ENCODE peak calls at places on chromosomes 12 and 14, in seven cellular contexts. K, Y, L, G, O, D and J are unnamed samples.

GRCh38 chr12:51639361-51639760 is 48.3 kb downstream of the SCN8A start:
- DNase-seq in K (no peak), Y (no peak), L (no peak), G (no peak), O (no peak), D (no peak), J (no peak)

GRCh38 chr12:108616941-108617858 is 16.5 kb downstream of the SELPLG start:
- DNase-seq in K (peak; percentile 33), Y (no peak), L (no peak), G (no peak), O (no peak), D (no peak), J (no peak)

GRCh38 chr14:24632761-24633160 is 1.2 kb downstream of the GZMB start:
- DNase-seq in K (no peak), Y (no peak), L (no peak), G (no peak), O (no peak), D (no peak), J (no peak)

GRCh38 chr12:33223956-33224355 is 215.7 kb downstream of the SYT10 start:
- DNase-seq in K (no peak), Y (no peak), L (no peak), G (no peak), O (no peak), D (no peak), J (no peak)

GRCh38 chr14:51240804-51241380 is 845 bp downstream of the TMX1 start:
- DNase-seq in K (no peak), Y (no peak), L (no peak), G (no peak), O (no peak), D (no peak), J (no peak)

GRCh38 chr12:13727707-13728147 is 253.7 kb downstream of the GRIN2B start:
- DNase-seq in K (no peak), Y (no peak), L (no peak), G (no peak), O (no peak), D (no peak), J (no peak)

GRCh38 chr14:68506645-68507405 is 286.0 kb downstream of the ZFP36L1 start:
- DNase-seq in K (no peak), Y (no peak), L (peak; percentile 12), G (no peak), O (peak; percentile 57), D (no peak), J (no peak)

GRCh38 chr12:43676183-43676813 is 82.3 kb downstream of the PUS7L start:
- DNase-seq in K (no peak), Y (peak; percentile 46), L (no peak), G (peak; percentile 15), O (no peak), D (no peak), J (no peak)

GRCh38 chr14:105924951-105925591 is 398.7 kb downstream of the TMEM121 start:
- DNase-seq in K (no peak), Y (no peak), L (no peak), G (no peak), O (no peak), D (no peak), J (no peak)

GRCh38 chr12:109239179-109239578 is 69.9 kb downstream of the FOXN4 start:
- DNase-seq in K (no peak), Y (no peak), L (no peak), G (no peak), O (no peak), D (no peak), J (no peak)

GRCh38 chr12:128228581-128228980 is 38.4 kb upstream of the TMEM132C start:
- DNase-seq in K (no peak), Y (no peak), L (no peak), G (no peak), O (no peak), D (no peak), J (no peak)

GRCh38 chr14:86799244-86799647 is 1193.7 kb downstream of the GALC start:
- DNase-seq in K (no peak), Y (no peak), L (peak; percentile 18), G (peak; percentile 27), O (no peak), D (no peak), J (no peak)

GRCh38 chr14:103879570-103880333 is 32.4 kb upstream of the PPP1R13B start:
- DNase-seq in K (peak; percentile 84), Y (no peak), L (peak; percentile 35), G (peak; percentile 87), O (peak; percentile 91), D (peak; percentile 66), J (no peak)

GRCh38 chr12:46831335-46832083 is 5.7 kb upstream of the SLC38A4 start:
- DNase-seq in K (peak; percentile 21), Y (no peak), L (no peak), G (peak; percentile 31), O (peak; percentile 34), D (no peak), J (peak; percentile 56)

GRCh38 chr12:58314610-58315009 is 373.2 kb downstream of the ATP23 start:
- DNase-seq in K (no peak), Y (no peak), L (no peak), G (no peak), O (no peak), D (no peak), J (no peak)

GRCh38 chr12:5376591-5377207 is 55.2 kb upstream of the NTF3 start:
- DNase-seq in K (peak; percentile 33), Y (no peak), L (no peak), G (no peak), O (peak; percentile 57), D (no peak), J (no peak)

GRCh38 chr14:51401272-51401671 is 161.2 kb downstream of the TMX1 start:
- DNase-seq in K (no peak), Y (no peak), L (no peak), G (no peak), O (no peak), D (no peak), J (no peak)

GRCh38 chr12:50353404-50353803 is 43.0 kb downstream of the FAM186A start:
- DNase-seq in K (no peak), Y (no peak), L (no peak), G (no peak), O (no peak), D (no peak), J (no peak)
- H3K4me1 ChIP-seq in K (peaks cover 10% of the 10 kb centered on the region), Y (peaks cover 13% of the 10 kb centered on the region), L (no peaks in the 10 kb centered on the region), G (peaks cover 11% of the 10 kb centered on the region), O (peaks cover 16% of the 10 kb centered on the region), D (peaks cover 5% of the 10 kb centered on the region), J (no peaks in the 10 kb centered on the region)

DNA sequence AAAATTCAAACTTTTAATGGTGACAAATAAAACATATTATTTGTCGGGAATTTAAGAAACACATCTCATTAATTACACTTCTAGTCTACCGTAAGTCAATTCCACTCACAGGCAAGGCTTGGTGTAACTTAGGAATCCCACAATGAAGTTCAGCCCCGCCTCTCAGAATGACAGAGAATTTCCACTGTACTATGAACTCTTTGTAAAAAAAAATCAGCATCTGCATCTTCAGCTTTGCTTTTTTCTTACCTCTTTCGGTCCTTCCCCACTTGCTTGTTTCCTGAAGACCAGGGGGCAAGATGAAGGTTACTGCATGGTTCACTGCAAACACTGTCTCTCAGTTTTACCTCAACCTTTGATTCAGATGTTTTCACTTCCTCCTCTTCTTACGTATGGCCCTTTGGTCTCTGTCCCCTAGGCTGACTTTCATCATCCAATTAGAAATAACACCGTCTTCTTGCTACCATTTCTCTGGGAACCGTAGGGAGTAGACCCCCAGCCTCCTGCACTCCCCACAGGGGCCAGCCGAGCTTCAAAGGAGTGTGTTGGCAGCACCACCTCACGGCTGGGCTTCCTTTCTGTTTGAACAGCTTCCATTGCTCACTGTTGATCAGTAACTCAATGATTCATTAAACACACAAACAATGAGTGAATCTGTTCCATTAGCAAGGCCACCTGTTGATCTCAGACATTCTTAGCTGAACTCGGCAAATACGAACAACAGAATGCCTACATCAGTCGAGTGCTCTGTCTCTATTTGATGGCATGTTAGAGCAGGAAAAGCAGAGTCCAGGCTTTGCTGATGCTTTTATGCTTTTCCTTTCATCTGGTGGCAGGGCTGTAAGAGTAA is 343.0 kb downstream of the BMP4 start:
- DNase-seq in K (peak; percentile 13), Y (peak; percentile 86), L (no peak), G (no peak), O (no peak), D (no peak), J (no peak)
- TF ChIP-seq POLR2A in K (no peak), Y (no peak), L (no peak), G (no peak), O (no peak), D (no peak), J (no peak)

GRCh38 chr12:132078190-132078589 is 65.9 kb downstream of the DDX51 start:
- DNase-seq in K (no peak), Y (no peak), L (peak; percentile 48), G (no peak), O (no peak), D (no peak), J (no peak)

GRCh38 chr12:132077322-132078100 is 66.6 kb downstream of the DDX51 start:
- DNase-seq in K (no peak), Y (no peak), L (no peak), G (no peak), O (no peak), D (no peak), J (no peak)

GRCh38 chr12:132074216-132074615 is 69.9 kb downstream of the DDX51 start:
- DNase-seq in K (no peak), Y (no peak), L (no peak), G (no peak), O (no peak), D (no peak), J (no peak)

GRCh38 chr12:132075714-132076553 is 68.2 kb downstream of the DDX51 start:
- DNase-seq in K (no peak), Y (no peak), L (no peak), G (no peak), O (no peak), D (no peak), J (no peak)

GRCh38 chr12:132075026-132075713 is 68.9 kb downstream of the DDX51 start:
- DNase-seq in K (no peak), Y (no peak), L (no peak), G (no peak), O (no peak), D (no peak), J (no peak)
- H3K36me3 ChIP-seq in K (peaks cover 39% of the 10 kb centered on the region), Y (peaks cover 13% of the 10 kb centered on the region), L (no peaks in the 10 kb centered on the region), G (peaks cover 59% of the 10 kb centered on the region), O (peaks cover 85% of the 10 kb centered on the region), D (peaks cover 5% of the 10 kb centered on the region), J (peaks cover 71% of the 10 kb centered on the region)

GRCh38 chr12:113065126-113066007 is 8.8 kb downstream of the DTX1 start:
- DNase-seq in K (no peak), Y (no peak), L (no peak), G (no peak), O (no peak), D (no peak), J (no peak)

GRCh38 chr12:113063396-113064350 is 7.1 kb downstream of the DTX1 start:
- DNase-seq in K (no peak), Y (no peak), L (no peak), G (no peak), O (no peak), D (no peak), J (no peak)

GRCh38 chr12:113066806-113067400 is 10.4 kb downstream of the DTX1 start:
- DNase-seq in K (no peak), Y (no peak), L (no peak), G (no peak), O (no peak), D (no peak), J (no peak)

GRCh38 chr12:113062502-113063395 is 6.2 kb downstream of the DTX1 start:
- DNase-seq in K (no peak), Y (no peak), L (no peak), G (no peak), O (no peak), D (no peak), J (no peak)

GRCh38 chr12:113064395-113065125 is 8.0 kb downstream of the DTX1 start:
- DNase-seq in K (no peak), Y (no peak), L (no peak), G (no peak), O (no peak), D (no peak), J (no peak)
- H3K4me1 ChIP-seq in K (no peaks in the 10 kb centered on the region), Y (no peaks in the 10 kb centered on the region), L (no peaks in the 10 kb centered on the region), G (no peaks in the 10 kb centered on the region), O (no peaks in the 10 kb centered on the region), D (no peaks in the 10 kb centered on the region), J (no peaks in the 10 kb centered on the region)